ENCODE peak calls at places on chromosomes 16 and 17, in six cellular contexts. O is GM12865; W is activated CD8-positive, alpha-beta T cell treated with anti-CD3 and anti-CD28 coated beads for 36 hours; V is psoas muscle; R is glutamatergic neuron; P is dorsolateral prefrontal cortex. Y is an unnamed sample.

GRCh38 chr16:84548971-84549844 is 44.7 kb upstream of the MEAK7 start:
- DNase-seq in R (no peak), V (peak), O (no peak), W (peak), P (no peak), Y (no peak)

GRCh38 chr16:50988441-50988840 is 162.6 kb downstream of the SALL1 start:
- DNase-seq in O (no peak), W (no peak), P (no peak), V (no peak), R (no peak), Y (no peak)

GRCh38 chr17:38540514-38540913 is 65.2 kb downstream of the SRCIN1 start:
- DNase-seq in W (no peak), V (peak), P (no peak), O (peak), R (no peak), Y (no peak)

GRCh38 chr16:9428355-9429005 is 337.0 kb downstream of the HAPSTR1 start:
- DNase-seq in P (no peak), R (no peak), O (no peak), V (no peak), W (no peak), Y (no peak)

GRCh38 chr17:71331754-71332153 is 789.1 kb upstream of the SOX9 start:
- DNase-seq in R (no peak), O (no peak), P (no peak), V (no peak), W (no peak), Y (no peak)

GRCh38 chr16:84851192-84852127 is 31.7 kb downstream of the CRISPLD2 start:
- DNase-seq in W (no peak), V (peak), P (no peak), R (no peak), O (no peak), Y (no peak)

GRCh38 chr17:7496470-7497227 is 12.5 kb downstream of the POLR2A start:
- DNase-seq in W (no peak), R (no peak), V (no peak), P (no peak), O (no peak), Y (no peak)

GRCh38 chr17:70138309-70138865 is 30.9 kb upstream of the KCNJ2 start:
- DNase-seq in P (no peak), W (no peak), O (no peak), V (no peak), R (no peak), Y (no peak)

GRCh38 chr17:44770526-44770925 is 11.7 kb downstream of the ADAM11 start:
- DNase-seq in V (no peak), O (no peak), P (no peak), R (no peak), W (no peak), Y (no peak)

GRCh38 chr16:57502048-57502775 is 15.9 kb upstream of the DOK4 start:
- DNase-seq in O (no peak), V (peak), R (no peak), P (no peak), W (no peak), Y (no peak)

GRCh38 chr17:55402374-55402773 is 19.3 kb downstream of the MMD start:
- DNase-seq in O (no peak), W (no peak), P (no peak), R (no peak), V (no peak), Y (no peak)

GRCh38 chr17:30234954-30235353 is 543 bp downstream of the SLC6A4 start:
- DNase-seq in R (no peak), O (peak), P (no peak), W (peak), V (no peak), Y (no peak)

GRCh38 chr17:67272312-67273050 is 27.5 kb upstream of the HELZ start:
- DNase-seq in W (peak), R (no peak), V (no peak), P (no peak), O (peak), Y (no peak)

GRCh38 chr17:36999475-36999874 is 50.7 kb downstream of the AATF start:
- DNase-seq in O (no peak), V (no peak), R (no peak), W (no peak), P (no peak), Y (no peak)

GRCh38 chr16:58025351-58026138 is at the start of gene MMP15:
- DNase-seq in R (peak), O (peak), V (peak), P (no peak), W (peak), Y (peak)

GRCh38 chr16:24635900-24636610 is 93.4 kb upstream of the TNRC6A start:
- DNase-seq in R (no peak), P (no peak), W (no peak), V (peak), O (no peak), Y (no peak)

GRCh38 chr17:8079291-8080207 is 8.0 kb downstream of the ALOX12B start:
- DNase-seq in V (peak), W (peak), P (no peak), R (peak), O (peak), Y (peak)

GRCh38 chr17:29238133-29238850 is 8.4 kb upstream of the CRYBA1 start:
- DNase-seq in W (no peak), R (no peak), P (no peak), O (no peak), V (no peak), Y (no peak)

GRCh38 chr16:3789375-3790067 is 72.2 kb upstream of the TRAP1 start:
- DNase-seq in V (no peak), P (no peak), R (no peak), O (peak), W (no peak), Y (no peak)

GRCh38 chr17:73142763-73143395 is 21.9 kb upstream of the SSTR2 start:
- DNase-seq in P (no peak), V (no peak), R (no peak), W (peak), O (peak), Y (no peak)

GRCh38 chr17:13986855-13987254 is 82.4 kb upstream of the COX10 start:
- DNase-seq in R (no peak), V (no peak), O (no peak), P (no peak), W (no peak), Y (no peak)

GRCh38 chr17:14143678-14144077 is 74.4 kb downstream of the COX10 start:
- DNase-seq in P (no peak), O (no peak), R (no peak), V (no peak), W (no peak), Y (no peak)

GRCh38 chr17:72719582-72720493 is 372.6 kb downstream of the SLC39A11 start:
- DNase-seq in P (no peak), R (no peak), W (peak), O (no peak), V (no peak), Y (peak)

GRCh38 chr17:82023447-82024241 is 539 bp downstream of the LRRC45 start:
- DNase-seq in W (peak), R (peak), P (peak), V (no peak), O (peak), Y (no peak)

GRCh38 chr17:27754549-27754948 is 45.8 kb downstream of the NOS2 start:
- DNase-seq in P (peak), V (no peak), W (no peak), R (no peak), O (no peak), Y (no peak)

GRCh38 chr16:53822936-53823529 is 119.1 kb downstream of the FTO start:
- DNase-seq in V (no peak), W (peak), R (no peak), P (no peak), O (peak), Y (no peak)

GRCh38 chr16:89317101-89317671 is 99.7 kb downstream of the ZNF778 start:
- DNase-seq in P (no peak), O (no peak), R (no peak), V (no peak), W (no peak), Y (no peak)

GRCh38 chr17:15306406-15306970 is 34.9 kb downstream of the TEKT3 start:
- DNase-seq in R (no peak), W (no peak), O (no peak), P (no peak), V (no peak), Y (no peak)

GRCh38 chr17:4485676-4486646 is 12.7 kb upstream of the SPNS2 start:
- DNase-seq in W (peak), V (no peak), O (no peak), P (no peak), R (no peak), Y (no peak)

GRCh38 chr17:65027305-65027704 is 29.2 kb downstream of the GNA13 start:
- DNase-seq in R (no peak), O (peak), W (peak), V (no peak), P (no peak), Y (peak)

GRCh38 chr16:8511464-8511863 is 78.8 kb downstream of the TMEM114 start:
- DNase-seq in R (no peak), O (no peak), W (no peak), P (no peak), V (no peak), Y (no peak)

GRCh38 chr17:64781810-64782555 is 119.9 kb upstream of the SMURF2 start:
- DNase-seq in O (no peak), P (no peak), V (peak), R (no peak), W (no peak), Y (no peak)

GRCh38 chr16:48487287-48487686 is 102.1 kb upstream of the SIAH1 start:
- DNase-seq in W (no peak), R (no peak), P (no peak), V (no peak), O (no peak), Y (no peak)

GRCh38 chr17:7357381-7357780 is 2.4 kb downstream of the TMEM95 start:
- DNase-seq in V (no peak), O (no peak), R (no peak), W (no peak), P (no peak), Y (no peak)

GRCh38 chr17:45127583-45128300 is 4.6 kb downstream of the PLCD3 start:
- DNase-seq in P (no peak), W (no peak), O (no peak), R (no peak), V (no peak), Y (no peak)

DNA sequence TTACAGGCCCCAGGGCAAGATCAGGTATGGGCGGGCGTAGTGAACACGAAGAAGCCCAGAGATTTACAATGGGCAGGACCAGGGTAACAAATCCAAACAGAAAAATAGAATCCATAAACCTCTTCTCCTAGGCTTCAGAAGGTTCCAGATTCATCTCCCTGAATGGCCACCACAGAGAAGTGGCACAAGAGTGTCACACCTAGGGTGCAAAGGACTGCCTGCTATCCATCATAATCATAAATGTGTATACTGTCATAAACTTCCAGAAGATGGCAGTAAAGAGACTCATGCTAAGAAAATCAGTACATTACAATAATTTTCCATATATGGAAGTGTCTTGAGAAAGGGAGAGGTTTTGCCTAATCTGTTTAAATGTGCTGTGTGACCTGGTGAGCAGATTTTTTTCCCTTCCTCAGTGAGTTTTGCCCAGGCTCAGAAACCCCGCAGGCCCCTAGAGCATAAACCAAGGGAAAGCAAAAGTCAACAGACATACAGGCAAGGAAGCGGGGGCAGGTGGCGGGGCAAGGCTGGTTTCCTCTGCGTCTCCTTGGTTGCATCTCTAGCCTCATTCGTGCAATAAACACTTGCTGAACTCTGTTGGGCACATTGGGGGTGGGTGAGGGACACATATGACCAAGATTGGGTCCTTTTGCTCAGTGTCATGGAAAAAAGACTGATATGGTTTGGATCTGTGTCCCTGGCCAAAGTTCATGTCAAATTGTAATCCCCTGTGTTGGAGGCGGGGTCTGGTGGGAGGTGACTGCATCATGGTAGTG is 92.0 kb upstream of the CDH5 start:
- DNase-seq in P (no peak), O (peak), V (no peak), W (peak), R (no peak), Y (no peak)
- TF ChIP-seq CTCF in P (peak), O (peak), V (no peak), W (peak), R (peak), Y (peak)

DNA sequence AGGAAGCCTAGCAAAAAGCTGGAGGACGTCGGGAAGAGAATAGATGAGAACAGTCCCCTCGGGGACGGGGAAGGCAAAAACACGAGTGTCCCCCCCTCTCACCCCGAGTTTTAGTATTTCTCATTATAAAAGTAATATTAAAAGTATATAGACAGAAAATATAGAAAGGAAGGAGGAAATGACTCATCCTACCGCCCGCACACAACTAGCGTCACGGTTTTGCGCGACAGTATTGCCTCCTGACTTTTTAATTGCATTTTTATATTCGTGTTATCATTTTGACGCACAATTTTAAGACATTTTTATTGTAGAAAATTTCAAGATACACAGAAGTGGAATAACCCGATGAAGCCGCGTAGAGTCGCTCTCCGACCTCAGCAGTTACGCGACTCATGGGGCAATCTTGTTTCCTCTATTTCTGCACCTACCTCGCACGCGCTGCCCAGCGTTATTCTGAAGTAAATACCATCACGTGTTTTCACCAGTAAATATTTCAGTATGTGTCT is 652 bp upstream of the SLC25A19 start:
- DNase-seq in W (peak), R (no peak), O (peak), P (no peak), V (no peak), Y (no peak)
- TF ChIP-seq CTCF in W (peak), R (peak), O (peak), P (no peak), V (no peak), Y (peak)

DNA sequence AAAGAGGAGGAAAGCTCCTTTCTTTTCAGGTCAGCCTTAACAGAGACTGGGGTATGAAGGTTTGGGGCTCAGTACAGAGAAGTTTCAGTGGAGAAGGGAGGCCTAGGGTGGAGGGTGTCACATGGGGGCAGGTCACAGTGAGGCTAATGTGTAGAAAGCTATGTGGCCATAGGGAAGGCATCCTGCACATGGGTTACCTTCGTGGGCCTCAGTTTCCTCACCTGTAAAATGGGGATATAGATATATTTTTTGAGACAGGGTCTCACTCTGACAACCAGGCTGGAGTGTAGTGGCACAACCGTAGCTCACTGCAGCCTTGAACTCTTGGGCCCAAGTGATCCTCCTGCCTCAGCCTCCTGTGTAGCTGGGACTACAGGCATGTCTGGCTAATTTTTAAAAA is 41.8 kb downstream of the EMP2 start:
- DNase-seq in P (no peak), V (no peak), O (no peak), R (no peak), W (no peak), Y (no peak)
- TF ChIP-seq CTCF in P (no peak), V (no peak), O (no peak), R (no peak), W (no peak), Y (no peak)

GRCh38 chr16:82584553-82585152 is 42.1 kb upstream of the CDH13 start:
- DNase-seq in V (peak), W (no peak), R (no peak), P (no peak), O (no peak), Y (no peak)

GRCh38 chr16:82589407-82589806 is 37.4 kb upstream of the CDH13 start:
- DNase-seq in V (no peak), R (no peak), O (no peak), W (no peak), P (no peak), Y (no peak)

GRCh38 chr16:82585675-82586074 is 41.1 kb upstream of the CDH13 start:
- DNase-seq in V (no peak), O (no peak), R (no peak), P (no peak), W (no peak), Y (no peak)

GRCh38 chr16:82586130-82586529 is 40.6 kb upstream of the CDH13 start:
- DNase-seq in P (no peak), R (no peak), O (no peak), W (no peak), V (no peak), Y (no peak)

DNA sequence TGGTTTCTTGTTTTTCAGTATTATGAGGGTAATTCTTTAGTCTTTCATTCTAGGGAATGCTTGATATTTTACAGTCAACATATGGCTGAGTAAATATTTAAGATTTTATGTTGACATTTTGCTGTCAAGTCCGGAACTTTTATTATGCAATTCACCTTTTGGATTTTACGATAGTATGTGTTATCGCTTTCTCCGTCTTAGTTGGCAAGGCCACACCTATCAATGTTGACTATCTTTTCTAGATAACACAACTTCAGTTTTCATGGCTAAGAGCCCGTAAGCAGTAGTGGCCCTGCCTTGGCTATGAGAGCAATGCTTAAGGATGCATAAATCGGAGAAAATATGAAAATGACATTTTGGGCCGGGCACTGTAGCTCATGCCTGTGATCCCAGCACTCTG is 39.5 kb upstream of the CDH13 start:
- DNase-seq in P (no peak), R (no peak), O (no peak), W (no peak), V (no peak), Y (no peak)
- TF ChIP-seq CTCF in P (no peak), R (no peak), O (no peak), W (no peak), V (no peak), Y (no peak)

DNA sequence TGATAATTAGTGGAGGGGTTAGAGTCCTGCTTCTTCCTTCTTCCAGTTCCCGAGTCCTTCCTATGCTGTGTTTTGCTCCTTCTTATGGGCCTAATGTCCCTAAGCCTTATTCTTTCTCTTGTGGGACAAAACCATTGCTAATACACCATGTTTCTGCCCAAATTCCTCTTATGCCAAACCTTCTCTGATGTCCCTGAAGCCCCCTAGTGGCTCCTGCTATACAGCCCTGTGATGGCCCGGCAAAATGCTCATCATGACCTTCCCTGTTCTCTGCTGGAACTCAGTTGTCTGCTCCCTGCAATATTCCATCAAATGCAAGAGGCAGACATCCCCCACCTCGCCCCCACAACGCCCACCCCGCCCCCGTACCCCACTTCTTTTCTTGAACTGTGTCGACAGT is 171.6 kb downstream of the CDH11 start:
- DNase-seq in P (no peak), V (no peak), O (no peak), R (no peak), W (no peak), Y (no peak)
- TF ChIP-seq CTCF in P (no peak), V (no peak), O (no peak), R (no peak), W (no peak), Y (no peak)

GRCh38 chr17:79720705-79721295 is 9.9 kb upstream of the ENPP7 start:
- DNase-seq in V (no peak), O (no peak), R (no peak), P (no peak), W (no peak), Y (no peak)

GRCh38 chr17:79716183-79716797 is 14.5 kb upstream of the ENPP7 start:
- DNase-seq in P (no peak), W (no peak), O (no peak), V (no peak), R (no peak), Y (no peak)

GRCh38 chr17:79722787-79723186 is 8.0 kb upstream of the ENPP7 start:
- DNase-seq in W (no peak), R (no peak), O (no peak), P (no peak), V (no peak), Y (no peak)

DNA sequence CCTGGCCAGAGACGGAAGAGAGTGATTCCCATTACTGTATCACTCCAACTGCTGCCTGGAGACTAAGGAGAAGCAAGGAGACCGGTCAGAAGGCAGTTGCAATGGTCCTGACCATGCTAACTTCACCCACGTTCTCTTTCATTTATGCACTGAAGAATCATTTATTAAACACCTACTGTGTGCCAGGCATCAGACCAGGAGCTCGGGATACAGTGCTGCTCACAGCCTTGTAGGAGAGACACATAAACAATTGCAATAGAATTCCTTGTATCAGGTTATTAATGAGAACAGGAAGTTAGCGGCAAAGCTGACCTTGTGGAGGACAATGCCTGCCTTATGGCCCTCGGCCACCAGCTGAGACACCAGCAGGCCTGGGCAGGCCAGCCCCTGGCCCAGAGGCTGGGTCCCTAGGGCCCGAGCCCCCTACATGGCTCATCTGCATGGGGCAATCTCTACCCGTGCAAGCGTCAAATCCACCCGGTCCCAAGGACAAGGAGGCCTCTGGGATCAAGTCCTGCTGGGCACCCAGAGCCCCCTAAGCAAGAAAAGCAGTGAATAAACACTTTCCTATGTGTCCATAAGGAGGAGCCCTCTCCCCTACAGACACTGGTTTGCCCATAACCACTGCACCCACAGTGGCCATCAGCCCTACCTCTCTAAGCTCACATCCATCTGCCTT is 8.6 kb upstream of the ENPP7 start:
- DNase-seq in P (no peak), R (no peak), O (no peak), V (no peak), W (no peak), Y (no peak)
- TF ChIP-seq CTCF in P (no peak), R (peak), O (peak), V (no peak), W (no peak), Y (peak)